ENCODE peak calls at places on chromosome 12, in eight cellular contexts. One of them, this sample, is unnamed.

GRCh38 chr12:100608776-100609175 is 35.3 kb downstream of the GAS2L3 start:
- DNase-seq in fibroblast of gingiva: no peak
- DNase-seq in non-pigmented ciliary epithelial cell: no peak
- DNase-seq in stimulated activated CD4-positive, alpha-beta T cell treated with anti-CD3 and anti-CD28 coated beads, Interleukin-4, amount 100 ng/mL, for 4 hours: no peak
- DNase-seq in LoVo: no peak
- DNase-seq in dermis microvascular lymphatic vessel endothelial cell: no peak
- DNase-seq in neural progenitor cell: no peak
- DNase-seq in stimulated activated CD8-positive, alpha-beta memory T cell treated with anti-CD3 and anti-CD28 coated beads, Interleukin-15, amount 100 ng/mL, for 24 hours: no peak
- DNase-seq in this sample: no peak

GRCh38 chr12:109329710-109330109 is 18.0 kb upstream of the MYO1H start:
- DNase-seq in fibroblast of gingiva: no peak
- DNase-seq in non-pigmented ciliary epithelial cell: no peak
- DNase-seq in stimulated activated CD4-positive, alpha-beta T cell treated with anti-CD3 and anti-CD28 coated beads, Interleukin-4, amount 100 ng/mL, for 4 hours: no peak
- DNase-seq in LoVo: no peak
- DNase-seq in dermis microvascular lymphatic vessel endothelial cell: no peak
- DNase-seq in neural progenitor cell: no peak
- DNase-seq in stimulated activated CD8-positive, alpha-beta memory T cell treated with anti-CD3 and anti-CD28 coated beads, Interleukin-15, amount 100 ng/mL, for 24 hours: no peak
- DNase-seq in this sample: no peak

GRCh38 chr12:26854028-26854387 is 21.0 kb upstream of the ITPR2 start:
- DNase-seq in fibroblast of gingiva: no peak
- DNase-seq in non-pigmented ciliary epithelial cell: no peak
- DNase-seq in stimulated activated CD4-positive, alpha-beta T cell treated with anti-CD3 and anti-CD28 coated beads, Interleukin-4, amount 100 ng/mL, for 4 hours: no peak
- DNase-seq in LoVo: no peak
- DNase-seq in dermis microvascular lymphatic vessel endothelial cell: no peak
- DNase-seq in neural progenitor cell: no peak
- DNase-seq in stimulated activated CD8-positive, alpha-beta memory T cell treated with anti-CD3 and anti-CD28 coated beads, Interleukin-15, amount 100 ng/mL, for 24 hours: no peak
- DNase-seq in this sample: no peak

GRCh38 chr12:122866379-122866778 is 29.5 kb downstream of the VPS37B start:
- DNase-seq in fibroblast of gingiva: no peak
- DNase-seq in non-pigmented ciliary epithelial cell: no peak
- DNase-seq in stimulated activated CD4-positive, alpha-beta T cell treated with anti-CD3 and anti-CD28 coated beads, Interleukin-4, amount 100 ng/mL, for 4 hours: no peak
- DNase-seq in LoVo: no peak
- DNase-seq in dermis microvascular lymphatic vessel endothelial cell: no peak
- DNase-seq in neural progenitor cell: no peak
- DNase-seq in stimulated activated CD8-positive, alpha-beta memory T cell treated with anti-CD3 and anti-CD28 coated beads, Interleukin-15, amount 100 ng/mL, for 24 hours: no peak
- DNase-seq in this sample: no peak

GRCh38 chr12:101501410-101502045 is 26.4 kb downstream of the SPIC start:
- DNase-seq in fibroblast of gingiva: no peak
- DNase-seq in non-pigmented ciliary epithelial cell: no peak
- DNase-seq in stimulated activated CD4-positive, alpha-beta T cell treated with anti-CD3 and anti-CD28 coated beads, Interleukin-4, amount 100 ng/mL, for 4 hours: no peak
- DNase-seq in LoVo: peak; percentile 79
- DNase-seq in dermis microvascular lymphatic vessel endothelial cell: no peak
- DNase-seq in neural progenitor cell: no peak
- DNase-seq in stimulated activated CD8-positive, alpha-beta memory T cell treated with anti-CD3 and anti-CD28 coated beads, Interleukin-15, amount 100 ng/mL, for 24 hours: no peak
- DNase-seq in this sample: no peak

GRCh38 chr12:94649349-94650142 is 811 bp downstream of the TMCC3 start:
- DNase-seq in fibroblast of gingiva: peak; percentile 34
- DNase-seq in non-pigmented ciliary epithelial cell: no peak
- DNase-seq in stimulated activated CD4-positive, alpha-beta T cell treated with anti-CD3 and anti-CD28 coated beads, Interleukin-4, amount 100 ng/mL, for 4 hours: peak; percentile 26
- DNase-seq in LoVo: peak; percentile 69
- DNase-seq in dermis microvascular lymphatic vessel endothelial cell: no peak
- DNase-seq in neural progenitor cell: peak; percentile 68
- DNase-seq in stimulated activated CD8-positive, alpha-beta memory T cell treated with anti-CD3 and anti-CD28 coated beads, Interleukin-15, amount 100 ng/mL, for 24 hours: no peak
- DNase-seq in this sample: peak; percentile 79

GRCh38 chr12:27828196-27828595 is 48.2 kb upstream of the MANSC4 start:
- DNase-seq in fibroblast of gingiva: no peak
- DNase-seq in non-pigmented ciliary epithelial cell: no peak
- DNase-seq in stimulated activated CD4-positive, alpha-beta T cell treated with anti-CD3 and anti-CD28 coated beads, Interleukin-4, amount 100 ng/mL, for 4 hours: no peak
- DNase-seq in LoVo: no peak
- DNase-seq in dermis microvascular lymphatic vessel endothelial cell: no peak
- DNase-seq in neural progenitor cell: no peak
- DNase-seq in stimulated activated CD8-positive, alpha-beta memory T cell treated with anti-CD3 and anti-CD28 coated beads, Interleukin-15, amount 100 ng/mL, for 24 hours: no peak
- DNase-seq in this sample: no peak

GRCh38 chr12:107441906-107442305 is 243.7 kb upstream of the PWP1 start:
- DNase-seq in fibroblast of gingiva: peak; percentile 23
- DNase-seq in non-pigmented ciliary epithelial cell: no peak
- DNase-seq in stimulated activated CD4-positive, alpha-beta T cell treated with anti-CD3 and anti-CD28 coated beads, Interleukin-4, amount 100 ng/mL, for 4 hours: no peak
- DNase-seq in LoVo: no peak
- DNase-seq in dermis microvascular lymphatic vessel endothelial cell: no peak
- DNase-seq in neural progenitor cell: no peak
- DNase-seq in stimulated activated CD8-positive, alpha-beta memory T cell treated with anti-CD3 and anti-CD28 coated beads, Interleukin-15, amount 100 ng/mL, for 24 hours: no peak
- DNase-seq in this sample: no peak